ENCODE peak calls at places on chromosomes 2 and 18, in eight cellular contexts. G is neural crest cell, I is HFFc6, L is fibroblast of mammary gland, E is GM13976, C is nephron progenitor cell, T is GM06990, J is foreskin fibroblast. O is an unnamed sample.

GRCh38 chr2:24327988-24328387 is 32.3 kb downstream of the ITSN2 start:
- DNase-seq in T (no peak), I (no peak), C (no peak), L (no peak), J (no peak), E (no peak), G (no peak), O (no peak)

GRCh38 chr2:181937473-181937872 is 45.9 kb downstream of the ITPRID2 start:
- DNase-seq in G (no peak), T (no peak), E (no peak), C (no peak), I (peak; percentile 29), L (peak; percentile 48), J (peak; percentile 72), O (no peak)

GRCh38 chr18:36366994-36367839 is 69.7 kb downstream of the FHOD3 start:
- DNase-seq in J (no peak), C (peak; percentile 20), L (no peak), T (peak; percentile 60), I (no peak), E (no peak), G (no peak), O (no peak)

GRCh38 chr2:231672617-231673347 is 35.5 kb upstream of the PTMA start:
- DNase-seq in T (peak; percentile 88), C (peak; percentile 46), J (peak; percentile 69), E (peak; percentile 84), G (no peak), L (peak; percentile 28), I (no peak), O (peak; percentile 80)

GRCh38 chr2:40824269-40824668 is 372.4 kb upstream of the SLC8A1 start:
- DNase-seq in L (no peak), E (no peak), C (no peak), T (no peak), J (no peak), I (no peak), G (no peak), O (no peak)

GRCh38 chr2:854460-854859 is 96.2 kb upstream of the SNTG2 start:
- DNase-seq in I (no peak), T (no peak), E (peak; percentile 70), G (peak; percentile 40), J (peak; percentile 62), L (peak; percentile 4), C (peak; percentile 44), O (peak; percentile 44)

GRCh38 chr2:68807821-68808266 is 63.4 kb downstream of the BMP10 start:
- DNase-seq in L (no peak), J (peak; percentile 52), E (no peak), T (no peak), I (no peak), C (no peak), G (no peak), O (no peak)

GRCh38 chr18:71371951-71372605 is 1083.2 kb downstream of the SOCS6 start:
- DNase-seq in G (no peak), T (no peak), J (no peak), E (no peak), L (no peak), I (no peak), C (no peak), O (no peak)

GRCh38 chr2:200728630-200729029 is 83.1 kb upstream of the BZW1 start:
- DNase-seq in J (peak; percentile 49), I (no peak), L (peak; percentile 78), C (no peak), T (no peak), E (no peak), G (no peak), O (no peak)

GRCh38 chr2:16745466-16745865 is 79.8 kb upstream of the CYRIA start:
- DNase-seq in I (no peak), L (no peak), G (no peak), J (no peak), T (no peak), C (no peak), E (no peak), O (no peak)

GRCh38 chr2:142684667-142685066 is 192.8 kb upstream of the KYNU start:
- DNase-seq in G (no peak), C (no peak), L (no peak), I (no peak), T (no peak), E (no peak), J (no peak), O (no peak)

GRCh38 chr18:55650363-55650870 is 62.4 kb upstream of the TCF4 start:
- DNase-seq in T (no peak), L (no peak), I (no peak), G (no peak), J (peak; percentile 32), C (no peak), E (no peak), O (no peak)

GRCh38 chr18:75548353-75548752 is 120.8 kb upstream of the SMIM21 start:
- DNase-seq in E (no peak), C (peak; percentile 53), I (no peak), T (no peak), J (no peak), L (no peak), G (peak; percentile 18), O (no peak)

GRCh38 chr2:129605654-129606053 is 373.8 kb upstream of the RAB6C start:
- DNase-seq in E (no peak), L (no peak), T (no peak), G (no peak), C (no peak), J (no peak), I (no peak), O (no peak)

GRCh38 chr2:109223490-109223889 is 94.5 kb downstream of the SH3RF3 start:
- DNase-seq in L (no peak), I (no peak), E (no peak), J (no peak), C (no peak), G (no peak), T (no peak), O (no peak)

GRCh38 chr2:218272531-218273212 is 2.4 kb downstream of the PNKD start:
- DNase-seq in T (peak; percentile 68), I (peak; percentile 89), G (peak; percentile 69), C (peak; percentile 82), J (peak; percentile 97), L (peak; percentile 98), E (peak; percentile 80), O (peak; percentile 68)

GRCh38 chr18:69257861-69258458 is 142.7 kb upstream of the DOK6 start:
- DNase-seq in J (peak; percentile 95), C (no peak), L (peak; percentile 93), E (no peak), I (no peak), T (no peak), G (no peak), O (no peak)

GRCh38 chr2:182646763-182647498 is 69.1 kb upstream of the DNAJC10 start:
- DNase-seq in J (no peak), I (no peak), T (no peak), C (no peak), L (no peak), E (no peak), G (no peak), O (no peak)

GRCh38 chr2:64918220-64918886 is 70.8 kb upstream of the SLC1A4 start:
- DNase-seq in L (no peak), T (no peak), E (no peak), I (no peak), J (no peak), G (no peak), C (no peak), O (no peak)

GRCh38 chr2:26758790-26759321 is 5.2 kb upstream of the SLC35F6 start:
- DNase-seq in I (no peak), T (no peak), C (no peak), G (no peak), E (no peak), L (peak; percentile 55), J (peak; percentile 41), O (no peak)

GRCh38 chr2:237581751-237582746 is 8.5 kb downstream of the RAB17 start:
- DNase-seq in I (peak; percentile 68), G (peak; percentile 29), T (no peak), E (peak; percentile 70), J (peak; percentile 84), C (peak; percentile 48), L (peak; percentile 73), O (peak; percentile 56)

DNA sequence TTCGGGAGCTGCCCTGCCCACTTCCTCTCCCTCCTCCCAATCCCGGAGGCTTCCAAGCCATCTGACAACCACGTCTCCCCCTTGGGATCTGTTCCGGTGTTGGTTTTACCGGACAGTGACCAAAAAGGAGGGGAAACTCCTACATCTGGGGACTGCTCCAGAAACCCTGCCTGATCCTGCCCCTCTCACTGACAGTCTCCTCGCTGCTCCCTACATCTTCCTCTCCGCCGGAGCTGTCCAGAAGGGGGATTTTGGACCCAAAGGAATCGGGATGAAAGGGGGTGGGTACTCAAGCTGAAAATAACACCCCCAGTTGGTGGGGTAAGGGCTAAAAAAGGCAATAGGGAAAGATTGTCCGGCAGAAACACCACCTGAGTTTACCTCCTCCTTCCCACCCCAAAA is 1.5 kb downstream of the INO80D start:
- DNase-seq in E (no peak), J (peak; percentile 92), G (peak; percentile 35), L (peak; percentile 86), C (peak; percentile 64), I (peak; percentile 84), T (peak; percentile 43), O (peak; percentile 33)
- TF ChIP-seq CTCF in E (no peak), J (no peak), G (peak; percentile 9), L (no peak), C (no peak), I (no peak), T (no peak), O (no peak)

GRCh38 chr18:13616041-13616440 is 110.3 kb downstream of the FAM210A start:
- DNase-seq in E (peak; percentile 40), I (no peak), J (no peak), C (no peak), L (no peak), T (no peak), G (no peak), O (no peak)
- TF ChIP-seq CTCF in E (no peak), I (no peak), J (no peak), C (no peak), L (no peak), T (no peak), G (no peak), O (no peak)

DNA sequence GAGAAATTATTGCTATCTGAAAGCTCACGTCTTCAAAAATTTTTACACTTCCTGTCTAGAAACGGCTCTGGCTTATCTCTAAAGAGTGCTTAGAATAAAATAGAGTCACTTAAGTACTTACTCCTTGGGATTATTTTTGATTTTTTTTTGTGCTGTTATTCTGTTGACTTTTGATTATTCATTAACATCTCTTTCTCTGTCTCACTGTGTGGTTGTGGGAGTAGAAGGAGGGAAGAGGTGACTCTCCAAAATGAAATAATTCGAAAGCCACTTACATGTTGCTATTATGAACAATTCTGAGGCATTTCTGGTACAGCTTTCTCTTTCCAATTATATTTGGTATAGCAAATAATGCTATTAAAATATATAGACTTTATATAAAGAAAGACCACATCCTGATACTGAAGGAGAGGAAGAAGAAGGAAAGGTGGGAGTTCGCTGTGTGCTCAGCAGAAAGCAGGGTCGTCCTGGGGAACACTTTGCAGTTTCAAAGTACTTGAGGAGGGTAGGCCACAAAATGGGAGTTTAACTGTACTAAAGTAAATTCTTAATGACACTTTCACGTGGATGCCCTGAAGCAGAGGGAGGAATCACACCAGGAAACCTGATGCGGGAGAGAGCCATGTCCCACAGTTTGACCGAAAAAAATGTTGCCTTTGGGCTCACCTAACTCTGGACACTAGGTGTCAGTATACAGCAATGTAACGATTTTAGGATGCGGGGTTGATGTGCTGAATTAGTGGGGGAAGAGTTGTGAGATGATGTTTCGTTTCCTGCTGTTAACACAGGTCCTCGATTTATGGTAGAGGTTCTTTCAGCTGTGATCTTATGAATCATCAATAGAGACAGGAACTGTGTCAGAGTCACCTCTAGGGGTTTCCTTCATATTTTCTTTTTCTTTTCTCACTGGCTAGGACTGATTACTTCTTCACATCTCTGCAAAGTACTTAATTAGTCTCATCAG is 9.8 kb upstream of the MMADHC start:
- DNase-seq in G (peak; percentile 48), T (peak; percentile 47), L (peak; percentile 95), E (peak; percentile 39), J (peak; percentile 93), C (peak; percentile 53), I (peak; percentile 92), O (peak; percentile 52)
- TF ChIP-seq CTCF in G (peak; percentile 95), T (peak; percentile 81), L (peak; percentile 91), E (peak; percentile 81), J (peak; percentile 68), C (peak; percentile 78), I (peak; percentile 92), O (peak; percentile 81)

GRCh38 chr2:223674998-223675609 is 72.9 kb upstream of the SCG2 start:
- DNase-seq in C (no peak), L (peak; percentile 62), J (peak; percentile 70), I (peak; percentile 38), E (no peak), G (no peak), T (no peak), O (no peak)
- TF ChIP-seq CTCF in C (peak; percentile 40), L (peak; percentile 85), J (peak; percentile 64), I (peak; percentile 85), E (no peak), G (peak; percentile 69), T (peak; percentile 30), O (peak; percentile 36)

O was measured in GM10248.